ENCODE peak calls at places on chromosome 21, in seven cellular contexts. O is suprapubic skin, N is ascending aorta, A is nephron progenitor cell, K is type B pancreatic cell, M is right lobe of liver, I is HFF-Myc. B is an unnamed sample.

GRCh38 chr21:31366825-31367224 is 22.8 kb upstream of the TIAM1 start:
- DNase-seq in M (no peak), A (no peak), I (peak), K (no peak), N (no peak), O (no peak), B (no peak)

GRCh38 chr21:45074048-45074817 is at the start of gene ADARB1:
- DNase-seq in A (peak), M (peak), N (no peak), O (no peak), K (no peak), I (no peak), B (peak)

GRCh38 chr21:41755934-41756773 is 10.7 kb downstream of the RIPK4 start:
- DNase-seq in N (no peak), M (no peak), K (no peak), I (no peak), A (no peak), O (no peak), B (no peak)

GRCh38 chr21:42760977-42761751 is 107.7 kb downstream of the PDE9A start:
- DNase-seq in M (no peak), I (no peak), K (no peak), O (no peak), A (no peak), N (no peak), B (no peak)

GRCh38 chr21:32256873-32257620 is 21.8 kb downstream of the MIS18A start:
- DNase-seq in I (peak), O (peak), K (no peak), N (peak), M (peak), A (peak), B (no peak)

GRCh38 chr21:33023574-33024277 is 2.0 kb upstream of the OLIG2 start:
- DNase-seq in N (no peak), A (no peak), K (no peak), I (no peak), O (no peak), M (no peak), B (no peak)

GRCh38 chr21:43323244-43324005 is 103.5 kb downstream of the SIK1 start:
- DNase-seq in A (no peak), N (no peak), K (no peak), M (peak), O (no peak), I (no peak), B (no peak)

GRCh38 chr21:31176080-31176551 is 137.8 kb upstream of the KRTAP19-8 start:
- DNase-seq in M (no peak), K (no peak), A (no peak), I (no peak), O (no peak), N (no peak), B (no peak)

GRCh38 chr21:42153046-42153685 is 65.8 kb upstream of the ABCG1 start:
- DNase-seq in K (no peak), I (no peak), A (no peak), N (no peak), M (no peak), O (peak), B (no peak)

GRCh38 chr21:15210235-15210678 is 145.5 kb upstream of the NRIP1 start:
- DNase-seq in K (no peak), A (no peak), M (peak), I (no peak), O (peak), N (peak), B (no peak)

GRCh38 chr21:39736716-39737115 is 8.3 kb upstream of the IGSF5 start:
- DNase-seq in A (no peak), K (no peak), O (no peak), M (no peak), N (no peak), I (no peak), B (no peak)

GRCh38 chr21:15333943-15334342 is 269.1 kb upstream of the NRIP1 start:
- DNase-seq in A (no peak), I (no peak), O (no peak), K (no peak), N (no peak), M (no peak), B (no peak)

GRCh38 chr21:28642891-28643290 is 349.8 kb downstream of the LTN1 start:
- DNase-seq in K (no peak), M (no peak), N (no peak), I (no peak), O (no peak), A (no peak), B (no peak)

GRCh38 chr21:45420623-45421041 is 15.7 kb downstream of the COL18A1 start:
- DNase-seq in K (no peak), O (no peak), N (no peak), M (peak), A (peak), I (no peak), B (no peak)

GRCh38 chr21:21436012-21436545 is 437.9 kb downstream of the NCAM2 start:
- DNase-seq in K (no peak), N (no peak), I (no peak), O (no peak), M (no peak), A (no peak), B (no peak)

GRCh38 chr21:33546076-33546475 is 3.2 kb downstream of the SON start:
- DNase-seq in I (no peak), O (no peak), A (no peak), M (no peak), N (no peak), K (no peak), B (no peak)

GRCh38 chr21:20701235-20701634 is 297.0 kb upstream of the NCAM2 start:
- DNase-seq in K (no peak), O (no peak), N (no peak), I (no peak), M (no peak), A (no peak), B (no peak)

GRCh38 chr21:25997788-25998611 is 172.6 kb downstream of the APP start:
- DNase-seq in M (no peak), I (no peak), O (no peak), N (no peak), A (no peak), K (no peak), B (no peak)

GRCh38 chr21:41952568-41953248 is 1.1 kb downstream of the C2CD2 start:
- DNase-seq in I (no peak), N (no peak), K (no peak), M (no peak), A (peak), O (no peak), B (no peak)

GRCh38 chr21:41624674-41625310 is 116.8 kb upstream of the TMPRSS2 start:
- DNase-seq in N (no peak), K (no peak), A (no peak), I (no peak), O (no peak), M (no peak), B (no peak)

GRCh38 chr21:33402011-33402979 is 918 bp upstream of the IFNGR2 start:
- DNase-seq in M (peak), I (no peak), N (peak), K (no peak), A (peak), O (peak), B (peak)

GRCh38 chr21:33899199-33899598 is 16.4 kb downstream of the ATP5PO start:
- DNase-seq in K (no peak), M (no peak), I (no peak), A (no peak), O (no peak), N (no peak), B (no peak)

GRCh38 chr21:31459457-31459856 is 115.4 kb upstream of the TIAM1 start:
- DNase-seq in A (no peak), N (no peak), K (no peak), O (no peak), I (no peak), M (no peak), B (no peak)

GRCh38 chr21:33441489-33442477 is 38.0 kb downstream of the TMEM50B start:
- DNase-seq in I (peak), M (no peak), K (no peak), N (no peak), O (no peak), A (peak), B (peak)

GRCh38 chr21:33761104-33762036 is 119.1 kb downstream of the ITSN1 start:
- DNase-seq in I (peak), A (no peak), M (no peak), K (no peak), N (no peak), O (no peak), B (no peak)

GRCh38 chr21:17622018-17622417 is 9.3 kb upstream of the BTG3 start:
- DNase-seq in K (no peak), O (no peak), A (no peak), N (no peak), I (no peak), M (no peak), B (no peak)
- TF ChIP-seq CTCF in K (no peak), O (no peak), A (no peak), N (no peak), I (no peak), M (no peak), B (no peak)

DNA sequence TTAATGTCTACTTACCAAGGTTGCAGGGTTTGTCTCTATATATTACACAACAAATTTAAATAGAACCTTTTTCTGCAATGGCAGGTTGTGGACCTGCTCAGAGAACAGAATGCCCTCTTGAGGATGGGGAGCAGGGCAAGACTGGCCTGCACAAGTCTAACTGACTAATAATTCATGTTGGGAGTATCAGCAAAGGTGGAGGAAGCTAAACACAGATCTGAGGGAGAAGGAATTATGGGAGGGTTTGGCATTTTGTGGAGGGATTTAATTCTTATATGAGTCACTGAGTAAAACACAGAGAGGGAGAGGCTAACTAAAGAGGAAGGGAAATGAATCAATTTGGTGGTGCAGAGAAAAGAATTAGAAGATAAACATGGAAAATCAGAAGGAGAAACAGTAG is 40.0 kb downstream of the CLDN17 start:
- DNase-seq in N (no peak), I (no peak), M (no peak), K (no peak), A (no peak), O (no peak), B (no peak)
- TF ChIP-seq CTCF in N (no peak), I (no peak), M (no peak), K (no peak), A (no peak), O (no peak), B (no peak)

GRCh38 chr21:23939369-23940065 is 1667.8 kb downstream of the MRPL39 start:
- DNase-seq in I (no peak), M (no peak), O (no peak), N (no peak), K (no peak), A (no peak), B (no peak)

GRCh38 chr21:23930565-23930964 is 1676.7 kb downstream of the MRPL39 start:
- DNase-seq in K (no peak), O (no peak), N (no peak), M (no peak), I (no peak), A (no peak), B (no peak)

GRCh38 chr21:23936991-23937390 is 1670.3 kb downstream of the MRPL39 start:
- DNase-seq in I (no peak), N (no peak), K (no peak), A (no peak), O (no peak), M (no peak), B (no peak)

DNA sequence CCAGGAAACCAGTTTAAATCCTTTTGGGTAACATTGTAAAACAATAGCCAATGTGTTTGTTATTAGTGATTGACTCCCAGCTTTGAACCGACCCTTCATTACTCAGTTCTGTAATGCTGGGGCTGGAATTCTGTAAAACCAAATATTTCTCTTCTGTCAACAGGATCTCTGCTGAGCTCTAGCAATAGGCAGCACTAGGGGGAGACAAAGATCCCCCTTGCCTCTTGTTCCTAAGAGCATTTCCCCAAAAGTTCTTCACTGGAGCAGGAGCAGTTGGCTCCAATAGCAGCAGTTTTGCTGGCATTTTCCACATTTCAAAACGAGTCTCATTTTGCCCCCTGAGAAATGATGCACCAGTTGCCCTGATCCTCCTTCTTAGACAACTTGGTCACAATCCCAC is 1671.1 kb downstream of the MRPL39 start:
- DNase-seq in N (no peak), M (no peak), A (no peak), K (no peak), O (no peak), I (no peak), B (no peak)
- TF ChIP-seq CTCF in N (no peak), M (peak), A (peak), K (peak), O (no peak), I (peak), B (no peak)

GRCh38 chr21:36994501-36995189 is 11.9 kb upstream of the RIPPLY3 start:
- DNase-seq in N (no peak), M (no peak), O (no peak), K (no peak), A (no peak), I (no peak), B (no peak)
- TF ChIP-seq CTCF in N (no peak), M (no peak), O (no peak), K (no peak), A (no peak), I (no peak), B (no peak)

DNA sequence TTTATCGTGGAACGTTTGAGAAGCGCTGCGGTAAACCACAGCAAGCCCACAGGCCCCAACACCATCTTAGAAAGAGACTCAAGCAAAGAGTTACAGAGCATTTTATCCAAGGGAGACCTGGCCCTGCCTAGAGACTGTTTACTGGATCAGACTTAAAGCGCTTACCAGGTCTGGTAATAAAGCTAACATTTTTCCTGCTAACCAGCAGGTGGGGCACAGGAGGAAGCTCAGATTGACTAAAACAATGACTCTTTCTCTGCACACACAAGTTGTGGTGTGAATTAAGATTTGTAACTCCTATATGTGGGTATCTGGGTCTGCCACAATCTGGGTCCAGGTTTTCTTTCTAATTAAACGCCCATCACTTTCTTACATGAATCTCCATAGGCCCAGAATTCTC is 136.5 kb upstream of the ETS2 start:
- DNase-seq in A (no peak), M (no peak), I (no peak), K (no peak), N (no peak), O (no peak), B (no peak)
- TF ChIP-seq CTCF in A (peak), M (peak), I (peak), K (peak), N (peak), O (peak), B (no peak)

GRCh38 chr21:37166733-37167132 is 93.7 kb downstream of the TTC3 start:
- DNase-seq in I (no peak), A (no peak), M (no peak), K (no peak), N (no peak), O (no peak), B (no peak)
- TF ChIP-seq CTCF in I (peak), A (no peak), M (no peak), K (peak), N (peak), O (no peak), B (no peak)

DNA sequence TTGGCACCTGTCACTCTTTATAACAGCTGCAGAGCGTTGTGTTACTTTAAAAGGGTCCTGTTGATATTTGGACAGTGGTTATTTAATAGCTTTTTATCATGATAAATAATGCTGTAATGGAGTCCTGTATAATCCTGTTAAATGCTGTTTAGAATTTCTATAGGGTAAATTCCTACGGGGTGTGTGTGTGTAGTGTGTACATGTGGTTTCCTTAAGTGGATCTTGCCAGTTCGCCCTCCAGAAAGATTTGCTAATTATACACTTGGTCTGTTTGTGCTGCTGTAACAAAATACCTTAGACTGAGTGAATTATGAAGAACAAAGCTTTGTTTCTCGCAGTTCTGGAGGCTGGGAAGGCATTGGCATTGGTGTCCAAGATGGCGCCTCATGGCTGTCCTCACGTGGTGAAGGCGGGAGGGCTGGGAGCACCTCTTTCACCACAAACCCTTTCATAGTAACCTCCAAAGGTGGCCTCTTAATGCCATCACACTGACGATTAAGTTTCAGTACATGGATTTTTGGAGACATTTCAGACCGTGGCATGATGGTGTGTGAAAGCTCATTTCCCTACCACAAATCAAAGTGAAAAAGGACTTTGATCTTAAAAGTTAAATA is 11.2 kb downstream of the PRMT2 start:
- DNase-seq in O (no peak), K (no peak), N (no peak), M (no peak), I (no peak), A (no peak), B (no peak)
- TF ChIP-seq CTCF in O (no peak), K (no peak), N (no peak), M (no peak), I (no peak), A (no peak), B (no peak)

GRCh38 chr21:27425172-27425571 is 458.3 kb upstream of the ADAMTS5 start:
- DNase-seq in K (no peak), N (no peak), A (no peak), I (no peak), O (no peak), M (no peak), B (no peak)
- TF ChIP-seq CTCF in K (no peak), N (no peak), A (no peak), I (peak), O (no peak), M (no peak), B (no peak)

GRCh38 chr21:35256468-35256988 is 207.4 kb upstream of the RUNX1 start:
- DNase-seq in N (peak), M (peak), O (peak), A (no peak), I (peak), K (no peak), B (no peak)
- TF ChIP-seq CTCF in N (no peak), M (no peak), O (no peak), A (no peak), I (no peak), K (no peak), B (no peak)

GRCh38 chr21:18803624-18804023 is 400.0 kb upstream of the TMPRSS15 start:
- DNase-seq in O (no peak), I (no peak), A (no peak), N (no peak), M (no peak), K (no peak), B (no peak)

DNA sequence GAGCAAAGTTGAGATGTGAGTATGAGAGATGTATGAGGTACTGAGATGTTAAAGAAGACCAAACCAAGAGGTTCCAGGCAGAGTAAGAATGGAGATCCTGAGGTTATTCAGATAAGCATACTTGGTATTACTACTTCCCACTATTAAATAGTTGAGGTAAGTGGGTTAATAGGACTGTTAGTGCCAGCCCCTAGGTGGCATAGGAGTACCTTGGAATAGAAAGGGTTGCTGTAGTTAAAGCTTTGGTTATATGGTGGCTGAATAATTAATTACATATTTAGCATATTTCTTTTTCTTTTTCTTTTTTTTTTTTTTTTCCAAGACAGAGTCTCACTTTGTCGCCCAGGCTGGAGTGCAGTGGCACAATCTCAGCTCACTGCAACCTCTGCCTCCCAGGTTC is 397.9 kb upstream of the TMPRSS15 start:
- DNase-seq in A (no peak), M (no peak), N (no peak), K (no peak), O (no peak), I (no peak), B (no peak)
- TF ChIP-seq CTCF in A (no peak), M (no peak), N (no peak), K (no peak), O (no peak), I (no peak), B (no peak)